ENCODE peak calls at places on chromosomes 5 and 9, in four cellular contexts. B is stimulated activated CD4-positive, alpha-beta T cell treated with anti-CD3 and anti-CD28 coated beads, TNF-alpha, amount 100 ng/mL, for 24 hours; H is fibroblast of lung; F is mammary epithelial cell. R is an unnamed sample.

GRCh38 chr5:59328801-59329296 is 564.7 kb downstream of the PDE4D start:
- DNase-seq in H (peak), B (no peak), F (peak), R (no peak)

GRCh38 chr5:151132959-151133358 is 24.6 kb downstream of the ANXA6 start:
- DNase-seq in F (no peak), H (no peak), B (no peak), R (no peak)

GRCh38 chr5:55600536-55601208 is 65.9 kb upstream of the PLPP1 start:
- DNase-seq in F (no peak), B (no peak), H (peak), R (peak)

GRCh38 chr5:129474544-129474943 is 14.4 kb downstream of the ADAMTS19 start:
- DNase-seq in H (no peak), F (no peak), B (no peak), R (no peak)

GRCh38 chr9:98253563-98253962 is 1.9 kb downstream of the TBC1D2 start:
- DNase-seq in F (no peak), B (no peak), H (no peak), R (peak)

GRCh38 chr5:14364576-14365472 is 216.8 kb upstream of the OTULINL start:
- DNase-seq in F (peak), B (no peak), H (no peak), R (peak)

GRCh38 chr9:136045595-136046554 is 49.2 kb downstream of the NACC2 start:
- DNase-seq in H (peak), B (no peak), F (no peak), R (no peak)

GRCh38 chr9:10855847-10856246 is 243.0 kb upstream of the PTPRD start:
- DNase-seq in B (no peak), F (no peak), H (peak), R (peak)

GRCh38 chr9:112719696-112720095 is 1.8 kb upstream of the INIP start:
- DNase-seq in H (no peak), F (no peak), B (no peak), R (peak)

GRCh38 chr9:12014488-12014887 is 678.7 kb upstream of the TYRP1 start:
- DNase-seq in F (no peak), H (no peak), B (no peak), R (no peak)

GRCh38 chr5:13664377-13664776 is 280.1 kb downstream of the DNAH5 start:
- DNase-seq in B (no peak), F (peak), H (peak), R (peak)

GRCh38 chr9:15373881-15374280 is 48.8 kb upstream of the SNAPC3 start:
- DNase-seq in F (no peak), H (peak), B (no peak), R (no peak)

GRCh38 chr5:102910240-102911226 is 155.4 kb downstream of the PAM start:
- DNase-seq in H (peak), B (no peak), F (peak), R (peak)

GRCh38 chr5:157459715-157460599 is at the start of gene NIPAL4:
- DNase-seq in B (peak), H (no peak), F (peak), R (no peak)

GRCh38 chr9:79195904-79196303 is 375.9 kb upstream of the TLE4 start:
- DNase-seq in F (no peak), B (no peak), H (peak), R (no peak)

GRCh38 chr9:82532504-82532903 is 530.4 kb downstream of the RASEF start:
- DNase-seq in H (peak), B (no peak), F (peak), R (peak)

GRCh38 chr5:170467000-170467707 is 36.7 kb upstream of the KCNIP1 start:
- DNase-seq in F (peak), B (peak), H (peak), R (peak)

GRCh38 chr5:64210866-64211265 is 45.2 kb downstream of the RNF180 start:
- DNase-seq in B (no peak), H (peak), F (peak), R (peak)

GRCh38 chr5:40432836-40433235 is 246.9 kb upstream of the PTGER4 start:
- DNase-seq in H (no peak), B (no peak), F (no peak), R (no peak)

GRCh38 chr5:172713809-172714490 is 57.0 kb downstream of the DUSP1 start:
- DNase-seq in B (no peak), F (no peak), H (no peak), R (no peak)

GRCh38 chr5:43855418-43855817 is 252.4 kb downstream of the NNT start:
- DNase-seq in H (peak), F (no peak), B (no peak), R (no peak)

GRCh38 chr5:74325866-74326265 is 314.7 kb downstream of the ENC1 start:
- DNase-seq in B (no peak), F (peak), H (no peak), R (no peak)

GRCh38 chr5:141508440-141508807 is 19.5 kb downstream of the PCDHGC5 start:
- DNase-seq in H (peak), B (no peak), F (no peak), R (no peak)

GRCh38 chr9:33379666-33380389 is 22.5 kb downstream of the AQP7 start:
- DNase-seq in B (no peak), H (no peak), F (no peak), R (no peak)

GRCh38 chr5:1512541-1513291 is 11.0 kb downstream of the LPCAT1 start:
- DNase-seq in B (no peak), F (no peak), H (no peak), R (no peak)

GRCh38 chr5:149863830-149864229 is 80.8 kb downstream of the PDE6A start:
- DNase-seq in B (no peak), F (no peak), H (no peak), R (no peak)

GRCh38 chr9:136661641-136662325 is 933 bp upstream of the EGFL7 start:
- DNase-seq in F (no peak), B (no peak), H (no peak), R (no peak)

GRCh38 chr5:86460519-86460918 is 157.2 kb upstream of the COX7C start:
- DNase-seq in B (no peak), H (no peak), F (no peak), R (peak)

GRCh38 chr5:179326176-179326997 is 18.9 kb downstream of the ADAMTS2 start:
- DNase-seq in H (peak), B (no peak), F (no peak), R (no peak)

GRCh38 chr5:26940981-26941380 is 97.4 kb downstream of the CDH9 start:
- DNase-seq in F (peak), H (no peak), B (no peak), R (peak)

GRCh38 chr9:131530930-131531832 is at the start of gene UCK1:
- DNase-seq in H (peak), B (peak), F (peak), R (peak)